ENCODE peak calls at places on chromosome 20, in six cellular contexts. Z is mammary epithelial cell, C is PC-3, B is GM23248, P is HCT116, V is astrocyte. L is an unnamed sample.

GRCh38 chr20:43836790-43837189 is 77.9 kb upstream of the TOX2 start:
- DNase-seq in Z (no peak), C (no peak), B (no peak), P (no peak), V (no peak), L (no peak)

GRCh38 chr20:57622579-57623381 is 2.6 kb upstream of the ZBP1 start:
- DNase-seq in Z (peak; percentile 91), C (peak; percentile 99), B (peak; percentile 76), P (peak; percentile 45), V (peak; percentile 65), L (peak; percentile 88)

GRCh38 chr20:23638309-23638708 is 554 bp upstream of the CST3 start:
- DNase-seq in Z (no peak), C (no peak), B (no peak), P (no peak), V (no peak), L (no peak)

GRCh38 chr20:18276821-18277220 is 11.5 kb upstream of the ZNF133 start:
- DNase-seq in Z (peak; percentile 73), C (peak; percentile 95), B (peak; percentile 88), P (peak; percentile 67), V (peak; percentile 42), L (peak; percentile 85)

GRCh38 chr20:22264917-22265316 is 319.5 kb downstream of the FOXA2 start:
- DNase-seq in Z (no peak), C (no peak), B (no peak), P (no peak), V (no peak), L (no peak)

GRCh38 chr20:42441862-42442196 is 747.9 kb downstream of the PTPRT start:
- DNase-seq in Z (no peak), C (no peak), B (no peak), P (no peak), V (no peak), L (no peak)

GRCh38 chr20:20210327-20210726 is 157.6 kb upstream of the INSM1 start:
- DNase-seq in Z (no peak), C (no peak), B (peak; percentile 13), P (no peak), V (no peak), L (no peak)

GRCh38 chr20:45114465-45115385 is at the start of gene WFDC5:
- DNase-seq in Z (peak; percentile 66), C (no peak), B (no peak), P (no peak), V (no peak), L (peak; percentile 52)

GRCh38 chr20:15547109-15547508 is 1026.1 kb downstream of the KIF16B start:
- DNase-seq in Z (no peak), C (no peak), B (no peak), P (no peak), V (no peak), L (no peak)

GRCh38 chr20:57370316-57370715 is 19.3 kb downstream of the RAE1 start:
- DNase-seq in Z (no peak), C (no peak), B (no peak), P (no peak), V (no peak), L (no peak)

GRCh38 chr20:15763344-15763743 is 809.9 kb downstream of the KIF16B start:
- DNase-seq in Z (peak; percentile 28), C (peak; percentile 87), B (peak; percentile 16), P (no peak), V (peak; percentile 9), L (no peak)

GRCh38 chr20:64099880-64100565 is 7.3 kb downstream of the NPBWR2 start:
- DNase-seq in Z (no peak), C (no peak), B (no peak), P (no peak), V (no peak), L (peak; percentile 87)

GRCh38 chr20:46307139-46307998 is 929 bp downstream of the CDH22 start:
- DNase-seq in Z (peak; percentile 25), C (peak; percentile 59), B (peak; percentile 68), P (no peak), V (peak; percentile 4), L (peak; percentile 95)

GRCh38 chr20:2446845-2447244 is 23.7 kb downstream of the SNRPB start:
- DNase-seq in Z (no peak), C (no peak), B (no peak), P (no peak), V (no peak), L (no peak)

GRCh38 chr20:23568320-23569011 is at the start of gene CST9L:
- DNase-seq in Z (no peak), C (no peak), B (no peak), P (no peak), V (no peak), L (no peak)

GRCh38 chr20:38395165-38395564 is 40.0 kb downstream of the SNHG17 start:
- DNase-seq in Z (no peak), C (no peak), B (peak; percentile 33), P (no peak), V (peak; percentile 28), L (no peak)

GRCh38 chr20:41335591-41335990 is 5.0 kb upstream of the LPIN3 start:
- DNase-seq in Z (no peak), C (no peak), B (no peak), P (no peak), V (no peak), L (no peak)

GRCh38 chr20:3183896-3184295 is 10.5 kb upstream of the LZTS3 start:
- DNase-seq in Z (peak; percentile 32), C (no peak), B (no peak), P (no peak), V (no peak), L (no peak)

GRCh38 chr20:17558154-17558940 is 11.5 kb upstream of the DSTN start:
- DNase-seq in Z (peak; percentile 88), C (peak; percentile 95), B (peak; percentile 94), P (peak; percentile 88), V (peak; percentile 95), L (no peak)

GRCh38 chr20:47355489-47356219 is 845 bp downstream of the ZMYND8 start:
- DNase-seq in Z (no peak), C (no peak), B (peak; percentile 28), P (no peak), V (no peak), L (peak; percentile 70)

GRCh38 chr20:44928595-44928994 is 18.7 kb downstream of the PABPC1L start:
- DNase-seq in Z (no peak), C (no peak), B (no peak), P (no peak), V (no peak), L (no peak)

GRCh38 chr20:2942439-2942838 is 69.2 kb downstream of the PTPRA start:
- DNase-seq in Z (no peak), C (no peak), B (peak; percentile 47), P (no peak), V (peak; percentile 44), L (no peak)

GRCh38 chr20:21548390-21549035 is 34.6 kb upstream of the NKX2-2 start:
- DNase-seq in Z (no peak), C (no peak), B (no peak), P (no peak), V (no peak), L (no peak)

GRCh38 chr20:12090920-12091319 is 173.2 kb downstream of the BTBD3 start:
- DNase-seq in Z (no peak), C (peak; percentile 31), B (no peak), P (no peak), V (no peak), L (no peak)

GRCh38 chr20:38243617-38244016 is 16.9 kb downstream of the KIAA1755 start:
- DNase-seq in Z (no peak), C (no peak), B (peak; percentile 38), P (no peak), V (no peak), L (no peak)

DNA sequence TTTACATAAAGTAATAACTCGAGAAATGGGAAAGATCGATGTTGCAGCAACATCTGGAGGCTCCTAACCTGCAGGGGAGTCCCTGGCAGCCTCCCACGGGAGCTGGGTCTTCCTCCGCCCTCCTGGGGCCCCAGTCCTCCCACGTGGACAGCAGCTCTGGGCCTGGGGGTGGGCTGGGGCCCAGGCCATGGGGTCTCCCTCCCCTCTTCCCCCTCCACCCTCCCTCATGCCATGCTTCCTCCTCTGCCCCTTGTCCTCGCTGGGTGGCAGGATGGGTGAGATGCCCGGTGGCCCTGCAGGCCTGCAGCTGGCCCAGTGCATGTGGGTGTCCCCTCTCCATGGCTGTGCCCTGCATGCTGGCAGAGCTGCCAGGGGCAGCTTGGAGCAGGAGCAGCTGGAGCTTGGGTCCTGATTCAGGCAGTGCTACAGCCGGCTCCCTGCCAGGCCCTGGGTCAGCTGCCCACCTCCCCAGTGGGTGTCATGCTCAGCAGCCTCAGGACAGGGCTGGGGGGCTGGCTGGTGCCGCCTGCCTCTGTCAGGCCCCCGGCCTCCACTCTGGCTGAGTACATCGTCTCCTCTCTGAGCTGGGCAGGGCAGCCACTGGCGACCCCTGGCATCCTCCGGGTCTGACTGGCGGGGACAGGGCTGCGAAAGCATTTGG is 48.9 kb upstream of the BHLHE23 start:
- DNase-seq in Z (no peak), C (no peak), B (no peak), P (no peak), V (no peak), L (no peak)
- H3K4me2 ChIP-seq in Z (no peak overlapping the region), C (no peak overlapping the region), B (no peak overlapping the region), P (peak overlapping the region; percentile 34), V (no peak overlapping the region), L (no peak overlapping the region)

GRCh38 chr20:49567421-49568256 is at the start of gene PTGIS:
- DNase-seq in Z (no peak), C (no peak), B (peak; percentile 84), P (no peak), V (no peak), L (no peak)
- H3K4me1 ChIP-seq in Z (no peaks in the 10 kb centered on the region), C (no peaks in the 10 kb centered on the region), B (peaks cover 27% of the 10 kb centered on the region), P (peaks cover 11% of the 10 kb centered on the region), V (peaks cover 12% of the 10 kb centered on the region), L (no peaks in the 10 kb centered on the region)

GRCh38 chr20:13493143-13493542 is 145.6 kb downstream of the TASP1 start:
- DNase-seq in Z (no peak), C (no peak), B (no peak), P (no peak), V (no peak), L (no peak)

GRCh38 chr20:13494019-13494418 is 144.7 kb downstream of the TASP1 start:
- DNase-seq in Z (peak; percentile 31), C (peak; percentile 42), B (peak; percentile 60), P (no peak), V (peak; percentile 16), L (no peak)

GRCh38 chr20:13487202-13487601 is 151.5 kb downstream of the TASP1 start:
- DNase-seq in Z (no peak), C (no peak), B (no peak), P (no peak), V (no peak), L (no peak)

GRCh38 chr20:13486694-13487093 is 152.0 kb downstream of the TASP1 start:
- DNase-seq in Z (no peak), C (no peak), B (no peak), P (no peak), V (no peak), L (no peak)

DNA sequence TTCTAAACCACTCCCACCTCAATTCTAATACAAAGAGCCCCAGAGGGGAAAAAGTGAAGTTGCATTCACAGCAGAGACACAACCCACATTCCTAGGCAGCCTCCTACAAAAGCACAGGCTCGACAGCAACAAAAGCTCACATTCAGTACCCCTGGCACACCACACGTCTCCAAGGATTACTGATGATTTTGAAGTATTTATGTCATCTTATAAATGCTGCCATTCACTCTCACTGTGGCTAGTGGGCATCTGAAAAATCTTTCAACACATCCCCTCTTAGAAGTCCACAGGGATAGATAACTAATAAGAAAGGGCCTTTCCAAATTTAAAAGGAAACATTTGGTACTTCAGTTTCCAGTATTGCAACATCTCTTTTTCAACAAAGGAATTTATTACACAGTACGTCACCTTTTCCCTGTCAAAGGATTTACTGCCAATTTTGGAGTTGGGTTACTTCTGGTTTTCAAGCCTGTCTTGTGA is 146.7 kb downstream of the TASP1 start:
- DNase-seq in Z (peak; percentile 80), C (peak; percentile 28), B (peak; percentile 82), P (no peak), V (peak; percentile 80), L (no peak)
- H3K9ac ChIP-seq in Z (peak overlapping the region; percentile 15), C (no peak overlapping the region), B (peak overlapping the region; percentile 54), P (no peak overlapping the region), V (peak overlapping the region; percentile 53), L (no peak overlapping the region)

GRCh38 chr20:58690851-58691250 is 1.7 kb upstream of the NPEPL1 start:
- DNase-seq in Z (no peak), C (no peak), B (peak; percentile 63), P (no peak), V (peak; percentile 9), L (no peak)
- H3K4me2 ChIP-seq in Z (no peak overlapping the region), C (no peak overlapping the region), B (no peak overlapping the region), P (no peak overlapping the region), V (no peak overlapping the region), L (no peak overlapping the region)